ENCODE peak calls at places on chromosome 6, in seven cellular contexts. O is NAMALWA, T is T follicular helper cell, C is ELR, K is AG04450, B is foreskin melanocyte, X is DMS53. V is an unnamed sample.

GRCh38 chr6:143772110-143772509 is 71.0 kb upstream of the LTV1 start:
- DNase-seq in O (no peak), T (no peak), C (no peak), K (no peak), B (no peak), X (no peak), V (no peak)

GRCh38 chr6:75296811-75297779 is 12.5 kb upstream of the TMEM30A start:
- DNase-seq in O (peak), T (no peak), C (peak), K (no peak), B (peak), X (peak), V (peak)

GRCh38 chr6:135321012-135321621 is 140.0 kb downstream of the MYB start:
- DNase-seq in O (no peak), T (no peak), C (no peak), K (no peak), B (no peak), X (no peak), V (no peak)

GRCh38 chr6:155344341-155345006 is 30.2 kb upstream of the TFB1M start:
- DNase-seq in O (no peak), T (no peak), C (no peak), K (no peak), B (no peak), X (no peak), V (no peak)

GRCh38 chr6:70062010-70062409 is 195.7 kb downstream of the COL19A1 start:
- DNase-seq in O (no peak), T (no peak), C (no peak), K (no peak), B (no peak), X (no peak), V (no peak)

GRCh38 chr6:11785953-11786579 is 7.5 kb upstream of the ADTRP start:
- DNase-seq in O (no peak), T (peak), C (no peak), K (no peak), B (no peak), X (peak), V (no peak)

GRCh38 chr6:113903666-113904330 is 46.7 kb downstream of the MARCKS start:
- DNase-seq in O (no peak), T (no peak), C (peak), K (no peak), B (no peak), X (peak), V (peak)

GRCh38 chr6:111590209-111590955 is 15.3 kb downstream of the TRAF3IP2 start:
- DNase-seq in O (no peak), T (no peak), C (no peak), K (no peak), B (no peak), X (no peak), V (no peak)

GRCh38 chr6:138107752-138108592 is 753 bp upstream of the PERP start:
- DNase-seq in O (no peak), T (no peak), C (no peak), K (no peak), B (no peak), X (peak), V (peak)

GRCh38 chr6:52077180-52077884 is 10.1 kb downstream of the PKHD1 start:
- DNase-seq in O (no peak), T (no peak), C (no peak), K (no peak), B (no peak), X (no peak), V (peak)

GRCh38 chr6:88815491-88815890 is 147.9 kb downstream of the RNGTT start:
- DNase-seq in O (no peak), T (no peak), C (no peak), K (no peak), B (no peak), X (no peak), V (no peak)

GRCh38 chr6:22106445-22106844 is 190.4 kb downstream of the PRL start:
- DNase-seq in O (no peak), T (no peak), C (no peak), K (no peak), B (no peak), X (no peak), V (peak)

GRCh38 chr6:167229586-167229985 is 61.5 kb upstream of the UNC93A start:
- DNase-seq in O (no peak), T (no peak), C (no peak), K (no peak), B (no peak), X (no peak), V (no peak)

GRCh38 chr6:135162678-135163439 is 18.2 kb upstream of the MYB start:
- DNase-seq in O (peak), T (no peak), C (peak), K (no peak), B (no peak), X (peak), V (peak)

GRCh38 chr6:74705451-74705850 is 500.4 kb downstream of the COL12A1 start:
- DNase-seq in O (no peak), T (no peak), C (peak), K (no peak), B (no peak), X (no peak), V (no peak)

GRCh38 chr6:31490115-31490873 is 7.7 kb upstream of the MICB start:
- DNase-seq in O (no peak), T (no peak), C (no peak), K (no peak), B (no peak), X (no peak), V (no peak)

GRCh38 chr6:69584913-69585729 is 211.7 kb downstream of the LMBRD1 start:
- DNase-seq in O (peak), T (no peak), C (no peak), K (no peak), B (no peak), X (no peak), V (peak)

GRCh38 chr6:43582911-43583310 is 6.9 kb downstream of the POLH start:
- DNase-seq in O (no peak), T (no peak), C (no peak), K (no peak), B (no peak), X (no peak), V (no peak)

GRCh38 chr6:27281105-27281539 is 31.0 kb downstream of the POM121L2 start:
- DNase-seq in O (no peak), T (no peak), C (peak), K (no peak), B (no peak), X (no peak), V (peak)

GRCh38 chr6:6332873-6333272 is 12.4 kb upstream of the F13A1 start:
- DNase-seq in O (no peak), T (no peak), C (no peak), K (no peak), B (no peak), X (no peak), V (no peak)

GRCh38 chr6:158962371-158962770 is 37.6 kb downstream of the RSPH3 start:
- DNase-seq in O (no peak), T (no peak), C (no peak), K (no peak), B (no peak), X (no peak), V (no peak)

GRCh38 chr6:12160350-12160749 is 129.8 kb upstream of the EDN1 start:
- DNase-seq in O (no peak), T (no peak), C (peak), K (no peak), B (no peak), X (peak), V (no peak)

GRCh38 chr6:83633149-83633548 is 75.8 kb downstream of the SNAP91 start:
- DNase-seq in O (peak), T (no peak), C (no peak), K (no peak), B (no peak), X (no peak), V (peak)

GRCh38 chr6:354631-355280 is 36.8 kb upstream of the IRF4 start:
- DNase-seq in O (no peak), T (no peak), C (no peak), K (no peak), B (no peak), X (no peak), V (no peak)

GRCh38 chr6:106748547-106749207 is 119.3 kb downstream of the QRSL1 start:
- DNase-seq in O (no peak), T (no peak), C (peak), K (no peak), B (no peak), X (peak), V (peak)

GRCh38 chr6:43128926-43129325 is 42.1 kb upstream of the SRF start:
- DNase-seq in O (no peak), T (no peak), C (peak), K (no peak), B (no peak), X (no peak), V (no peak)

GRCh38 chr6:291148-291696 is 1.1 kb upstream of the DUSP22 start:
- DNase-seq in O (no peak), T (no peak), C (peak), K (no peak), B (no peak), X (no peak), V (no peak)

GRCh38 chr6:81938014-81938761 is 185.7 kb upstream of the TENT5A start:
- DNase-seq in O (no peak), T (no peak), C (peak), K (peak), B (no peak), X (peak), V (peak)

GRCh38 chr6:29097803-29098202 is 1.5 kb upstream of the OR2J1 start:
- DNase-seq in O (no peak), T (no peak), C (no peak), K (no peak), B (no peak), X (no peak), V (no peak)

GRCh38 chr6:36725581-36725980 is 28.0 kb downstream of the RAB44 start:
- DNase-seq in O (no peak), T (no peak), C (no peak), K (no peak), B (no peak), X (no peak), V (no peak)

GRCh38 chr6:170243386-170243785 is 47.5 kb downstream of the DLL1 start:
- DNase-seq in O (no peak), T (no peak), C (no peak), K (no peak), B (no peak), X (peak), V (peak)

GRCh38 chr6:7467007-7467897 is 74.2 kb upstream of the DSP start:
- DNase-seq in O (no peak), T (no peak), C (no peak), K (no peak), B (no peak), X (peak), V (no peak)

GRCh38 chr6:83472767-83473166 is 39.6 kb upstream of the PRSS35 start:
- DNase-seq in O (no peak), T (no peak), C (no peak), K (no peak), B (no peak), X (no peak), V (no peak)

GRCh38 chr6:68559716-68560115 is 75.4 kb upstream of the ADGRB3 start:
- DNase-seq in O (peak), T (no peak), C (peak), K (no peak), B (peak), X (peak), V (peak)

GRCh38 chr6:39553811-39554802 is 171.1 kb downstream of the KIF6 start:
- DNase-seq in O (no peak), T (no peak), C (no peak), K (no peak), B (no peak), X (no peak), V (no peak)

GRCh38 chr6:93721386-93722048 is 302.2 kb upstream of the EPHA7 start:
- DNase-seq in O (peak), T (no peak), C (no peak), K (no peak), B (peak), X (peak), V (peak)

GRCh38 chr6:7545509-7546369 is 4.3 kb downstream of the DSP start:
- DNase-seq in O (no peak), T (no peak), C (no peak), K (no peak), B (no peak), X (peak), V (peak)

GRCh38 chr6:1190361-1190760 is 121.5 kb upstream of the FOXQ1 start:
- DNase-seq in O (no peak), T (no peak), C (peak), K (peak), B (peak), X (peak), V (no peak)

GRCh38 chr6:170254315-170255213 is 36.3 kb downstream of the DLL1 start:
- DNase-seq in O (no peak), T (no peak), C (no peak), K (no peak), B (no peak), X (no peak), V (no peak)

V was measured in NCI-H69.